ENCODE peak calls at places on chromosomes 3 and 15, in seven cellular contexts. Y is IMR-90; I is activated T-helper 2 cell treated with anti-CD3 and anti-CD28 coated beads, Interferon-gamma antibody, Interleukin-2, Interleukin-4, amounts not matched to agents 10 μg/mL and 5 μg/mL and 100 μg/mL, durations not matched to agents 14 hours and 24 hours and 36 hours; G is GM03348; J is GM23248; T is breast epithelium; M is T-helper 2 cell. B is an unnamed sample.

GRCh38 chr3:33063651-33064051 is 33.3 kb downstream of the GLB1 start:
- DNase-seq in Y (peak), I (peak), G (peak), J (peak), T (no peak), M (peak), B (no peak)

GRCh38 chr15:35696767-35697231 is 150.8 kb upstream of the DPH6 start:
- DNase-seq in Y (peak), I (no peak), G (peak), J (peak), T (no peak), M (no peak), B (peak)

GRCh38 chr3:139218046-139218445 is 125.8 kb upstream of the MRPS22 start:
- DNase-seq in Y (no peak), I (no peak), G (no peak), J (no peak), T (no peak), M (no peak), B (peak)

GRCh38 chr3:37993811-37994638 is 3.4 kb downstream of the VILL start:
- DNase-seq in Y (peak), I (peak), G (peak), J (peak), T (peak), M (peak), B (peak)

GRCh38 chr3:29004885-29005599 is 275.8 kb upstream of the RBMS3 start:
- DNase-seq in Y (no peak), I (no peak), G (no peak), J (no peak), T (no peak), M (no peak), B (no peak)

GRCh38 chr3:151421956-151422355 is 37.4 kb upstream of the P2RY12 start:
- DNase-seq in Y (no peak), I (no peak), G (no peak), J (no peak), T (no peak), M (no peak), B (no peak)

GRCh38 chr3:129613205-129613740 is 6.8 kb upstream of the PLXND1 start:
- DNase-seq in Y (no peak), I (no peak), G (no peak), J (no peak), T (no peak), M (no peak), B (no peak)

GRCh38 chr3:49539659-49540560 is 14.4 kb upstream of the BSN start:
- DNase-seq in Y (peak), I (peak), G (peak), J (peak), T (peak), M (peak), B (peak)

GRCh38 chr15:65902373-65902772 is 33.1 kb downstream of the RAB11A start:
- DNase-seq in Y (peak), I (no peak), G (no peak), J (no peak), T (no peak), M (no peak), B (peak)

GRCh38 chr3:8610961-8611360 is 33.6 kb downstream of the SSUH2 start:
- DNase-seq in Y (no peak), I (no peak), G (no peak), J (no peak), T (no peak), M (no peak), B (no peak)

GRCh38 chr15:41825572-41826535 is 2.0 kb upstream of the JMJD7 start:
- DNase-seq in Y (no peak), I (no peak), G (no peak), J (no peak), T (no peak), M (no peak), B (no peak)

GRCh38 chr3:27717200-27717852 is 4.8 kb downstream of the EOMES start:
- DNase-seq in Y (no peak), I (no peak), G (no peak), J (no peak), T (no peak), M (no peak), B (no peak)

B was measured in NCI-H226.